ENCODE peak calls at places on chromosomes 2 and 18, in nine cellular contexts. G is lower leg skin, P is MG63, N is body of pancreas, W is mucosa of descending colon, F is neural progenitor cell, R is endodermal cell, Q is GM23248, C is HFF-Myc. L is an unnamed sample.

GRCh38 chr2:233830111-233830760 is 24.1 kb downstream of the HJURP start:
- DNase-seq in F (no peak), G (no peak), R (peak; percentile 34), W (no peak), C (no peak), Q (no peak), P (no peak), N (no peak), L (no peak)

GRCh38 chr2:44250376-44250775 is 24.9 kb upstream of the SLC3A1 start:
- DNase-seq in W (no peak), P (no peak), N (no peak), F (no peak), Q (no peak), C (no peak), G (no peak), R (no peak), L (no peak)

GRCh38 chr2:109736177-109736827 is 57.8 kb upstream of the RGPD5 start:
- DNase-seq in P (peak; percentile 54), N (peak; percentile 59), R (peak; percentile 81), W (peak; percentile 37), Q (peak; percentile 80), C (peak; percentile 29), G (peak; percentile 72), F (peak; percentile 69), L (no peak)

GRCh38 chr2:69701100-69701945 is 40.6 kb upstream of the ANXA4 start:
- DNase-seq in P (no peak), N (no peak), Q (no peak), F (no peak), C (no peak), W (no peak), R (no peak), G (no peak), L (no peak)

GRCh38 chr2:164735309-164735919 is 106.2 kb downstream of the COBLL1 start:
- DNase-seq in F (no peak), C (no peak), W (no peak), G (no peak), Q (peak; percentile 10), P (no peak), R (no peak), N (no peak), L (no peak)

GRCh38 chr2:41972819-41973218 is 75.0 kb upstream of the PKDCC start:
- DNase-seq in R (peak; percentile 36), W (no peak), F (no peak), P (no peak), G (no peak), C (no peak), N (no peak), Q (no peak), L (no peak)

GRCh38 chr2:9139491-9140443 is 66.8 kb upstream of the ASAP2 start:
- DNase-seq in C (no peak), W (peak; percentile 91), N (peak; percentile 74), P (peak; percentile 57), R (peak; percentile 97), G (peak; percentile 67), Q (peak; percentile 72), F (peak; percentile 85), L (peak; percentile 44)

GRCh38 chr2:108637304-108637669 is 82.0 kb upstream of the RANBP2 start:
- DNase-seq in R (no peak), W (no peak), Q (peak; percentile 93), F (no peak), G (peak; percentile 39), P (no peak), C (no peak), N (no peak), L (peak; percentile 32)

GRCh38 chr2:100321881-100322820 is at the start of gene LONRF2:
- DNase-seq in N (peak; percentile 69), P (peak; percentile 46), W (peak; percentile 38), G (no peak), C (no peak), R (peak; percentile 69), Q (peak; percentile 40), F (peak; percentile 67), L (peak; percentile 12)

GRCh38 chr18:47284691-47285370 is 33.4 kb upstream of the SKOR2 start:
- DNase-seq in G (no peak), Q (no peak), W (no peak), C (no peak), P (no peak), F (no peak), R (no peak), N (no peak), L (no peak)

GRCh38 chr2:29782531-29782930 is 138.9 kb downstream of the ALK start:
- DNase-seq in R (no peak), C (no peak), N (no peak), G (no peak), Q (no peak), W (no peak), P (no peak), F (no peak), L (no peak)

GRCh38 chr18:78776151-78776550 is 203.5 kb upstream of the SALL3 start:
- DNase-seq in N (no peak), C (no peak), W (no peak), R (no peak), Q (no peak), P (no peak), G (no peak), F (no peak), L (no peak)

GRCh38 chr2:43950383-43951008 is 45.3 kb downstream of the LRPPRC start:
- DNase-seq in Q (peak; percentile 63), W (no peak), C (peak; percentile 6), P (no peak), G (no peak), R (no peak), F (peak; percentile 17), N (no peak), L (no peak)

GRCh38 chr18:75546964-75547363 is 119.5 kb upstream of the SMIM21 start:
- DNase-seq in P (no peak), W (no peak), C (no peak), N (no peak), R (no peak), G (no peak), Q (no peak), F (no peak), L (no peak)

GRCh38 chr2:172293952-172294351 is 133.4 kb upstream of the ITGA6 start:
- DNase-seq in C (no peak), F (no peak), W (peak; percentile 69), P (no peak), G (peak; percentile 41), R (no peak), Q (peak; percentile 49), N (peak; percentile 72), L (no peak)

DNA sequence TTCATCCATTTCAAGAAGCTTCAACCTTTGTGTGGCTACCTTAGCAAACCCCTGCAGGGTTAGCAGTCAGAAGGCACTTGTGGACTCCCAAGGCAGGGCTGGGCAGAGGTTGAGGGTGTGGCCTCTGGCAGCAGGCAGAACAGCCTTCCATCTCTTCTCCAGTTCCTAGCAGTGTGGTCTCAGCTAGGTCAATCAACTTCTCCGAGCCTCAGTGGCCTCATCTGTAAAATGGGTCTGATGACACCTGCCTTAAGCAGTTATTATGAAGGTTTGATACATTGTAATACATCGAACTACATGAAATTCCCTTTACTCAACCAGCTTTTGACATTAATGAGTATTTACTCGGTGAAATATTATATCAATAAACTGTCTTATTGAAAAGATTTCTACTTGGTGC is 6.8 kb upstream of the PRSS56 start:
- DNase-seq in C (no peak), P (no peak), W (no peak), G (no peak), F (no peak), N (no peak), R (no peak), Q (no peak), L (no peak)
- H3K4me3 ChIP-seq in C (no peak overlapping the region), P (no peak overlapping the region), W (no peak overlapping the region), G (no peak overlapping the region), F (no peak overlapping the region), N (no peak overlapping the region), R (no peak overlapping the region), Q (no peak overlapping the region), L (no peak overlapping the region)

GRCh38 chr2:11329759-11330158 is 14.7 kb downstream of the ROCK2 start:
- DNase-seq in G (no peak), W (no peak), N (no peak), P (no peak), C (no peak), R (no peak), Q (peak; percentile 82), F (no peak), L (no peak)

GRCh38 chr2:11332596-11332995 is 11.8 kb downstream of the ROCK2 start:
- DNase-seq in Q (no peak), N (no peak), P (no peak), F (no peak), G (no peak), C (no peak), R (no peak), W (no peak), L (no peak)

GRCh38 chr2:11327871-11328270 is 16.6 kb downstream of the ROCK2 start:
- DNase-seq in G (no peak), N (no peak), R (no peak), W (no peak), F (no peak), C (no peak), P (no peak), Q (no peak), L (no peak)

GRCh38 chr2:11333431-11334183 is 10.8 kb downstream of the ROCK2 start:
- DNase-seq in P (no peak), C (no peak), R (no peak), N (no peak), F (no peak), G (no peak), Q (no peak), W (no peak), L (no peak)

GRCh38 chr2:11330457-11331142 is 13.8 kb downstream of the ROCK2 start:
- DNase-seq in F (no peak), G (no peak), W (no peak), C (no peak), P (no peak), N (no peak), R (no peak), Q (peak; percentile 45), L (no peak)
- H3K4me3 ChIP-seq in F (no peak overlapping the region), G (no peak overlapping the region), W (no peak overlapping the region), C (peak overlapping the region; percentile 2), P (no peak overlapping the region), N (no peak overlapping the region), R (no peak overlapping the region), Q (peak overlapping the region; percentile 52), L (no peak overlapping the region)

DNA sequence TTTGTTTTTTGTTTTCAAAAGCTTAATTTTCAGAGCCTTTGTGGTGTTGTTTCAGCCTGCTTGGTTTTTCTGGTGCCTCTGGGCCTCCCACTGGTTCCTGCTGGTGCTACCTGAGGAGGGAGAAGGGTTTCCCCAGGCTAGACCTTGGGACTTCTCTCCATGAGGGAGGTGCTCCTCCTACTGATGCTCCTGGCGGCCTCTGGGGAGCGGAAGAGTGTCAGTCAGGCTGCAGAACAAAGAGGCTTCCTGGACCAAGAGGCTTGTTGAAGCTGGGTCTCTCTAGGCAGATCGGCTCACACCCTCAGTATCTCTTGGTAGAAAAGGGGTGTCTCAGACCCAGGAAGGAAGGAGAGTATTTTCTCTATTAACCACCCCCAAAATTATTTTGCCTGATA is 32.2 kb downstream of the RFX8 start:
- DNase-seq in F (peak; percentile 39), Q (peak; percentile 20), P (no peak), C (no peak), R (peak; percentile 81), W (no peak), N (no peak), G (no peak), L (no peak)
- H3K4me3 ChIP-seq in F (no peak overlapping the region), Q (no peak overlapping the region), P (no peak overlapping the region), C (no peak overlapping the region), R (no peak overlapping the region), W (no peak overlapping the region), N (no peak overlapping the region), G (no peak overlapping the region), L (no peak overlapping the region)

DNA sequence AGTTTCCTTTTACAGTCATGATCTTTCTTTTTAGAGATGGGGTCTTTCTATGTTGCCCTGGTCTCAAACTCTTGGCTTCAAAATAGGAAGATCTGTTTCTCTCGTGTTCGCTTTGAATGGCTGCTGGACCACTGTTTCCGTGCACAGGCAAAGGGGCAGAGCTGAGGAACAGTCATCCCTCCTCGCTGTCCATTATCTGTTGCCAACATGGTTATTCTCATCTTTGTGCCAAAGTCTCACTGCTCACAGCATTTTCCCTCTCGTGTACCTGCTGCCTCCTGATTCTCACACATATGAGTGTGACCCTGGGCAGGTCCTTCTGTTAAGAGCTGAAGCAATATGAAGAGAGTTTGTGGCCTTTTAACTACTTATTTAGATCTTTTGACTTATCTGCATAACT is 28.0 kb upstream of the CCNYL1 start:
- DNase-seq in Q (no peak), P (peak; percentile 18), W (no peak), C (no peak), R (no peak), F (no peak), N (no peak), G (no peak), L (no peak)
- H3K4me3 ChIP-seq in Q (no peak overlapping the region), P (no peak overlapping the region), W (no peak overlapping the region), C (no peak overlapping the region), R (no peak overlapping the region), F (no peak overlapping the region), N (no peak overlapping the region), G (no peak overlapping the region), L (no peak overlapping the region)

L was measured in GM06990.